ENCODE peak calls at places on chromosomes 1 and 21, in six cellular contexts. K, W, Q, G, S and H are unnamed samples.

GRCh38 chr1:193654951-193655705 is 468.7 kb upstream of the B3GALT2 start:
- DNase-seq in K (no peak), W (no peak), Q (no peak), G (no peak), S (no peak), H (no peak)

GRCh38 chr1:206541236-206541833 is 34.0 kb downstream of the RASSF5 start:
- DNase-seq in K (no peak), W (no peak), Q (no peak), G (no peak), S (no peak), H (no peak)

GRCh38 chr1:235941852-235942624 is 75.3 kb upstream of the LYST start:
- DNase-seq in K (peak), W (no peak), Q (no peak), G (no peak), S (no peak), H (no peak)

GRCh38 chr1:232952514-232953175 is 2.2 kb downstream of the NTPCR start:
- DNase-seq in K (peak), W (peak), Q (peak), G (no peak), S (peak), H (peak)

GRCh38 chr1:159851386-159851785 is 11.1 kb downstream of the VSIG8 start:
- DNase-seq in K (no peak), W (no peak), Q (no peak), G (no peak), S (no peak), H (no peak)

GRCh38 chr1:116934586-116935207 is 25.0 kb downstream of the PTGFRN start:
- DNase-seq in K (no peak), W (peak), Q (no peak), G (no peak), S (no peak), H (no peak)

GRCh38 chr1:200670215-200671118 is 760 bp upstream of the DDX59 start:
- DNase-seq in K (peak), W (peak), Q (peak), G (peak), S (no peak), H (peak)

GRCh38 chr21:40901690-40902089 is 54.7 kb upstream of the DSCAM start:
- DNase-seq in K (no peak), W (no peak), Q (no peak), G (no peak), S (no peak), H (peak)

GRCh38 chr21:42562816-42563215 is 49.2 kb downstream of the SLC37A1 start:
- DNase-seq in K (peak), W (no peak), Q (no peak), G (no peak), S (no peak), H (no peak)

GRCh38 chr1:173050865-173051264 is at the start of gene TNFSF18:
- DNase-seq in K (no peak), W (no peak), Q (no peak), G (peak), S (no peak), H (no peak)

GRCh38 chr1:41109316-41110263 is 88.1 kb upstream of the SLFNL1 start:
- DNase-seq in K (peak), W (peak), Q (peak), G (peak), S (no peak), H (peak)

GRCh38 chr1:43979528-43980254 is 681 bp downstream of the B4GALT2 start:
- DNase-seq in K (peak), W (peak), Q (no peak), G (peak), S (peak), H (peak)

GRCh38 chr1:235712812-235713211 is 63.2 kb upstream of the GNG4 start:
- DNase-seq in K (no peak), W (no peak), Q (no peak), G (no peak), S (no peak), H (no peak)

GRCh38 chr1:91768786-91769697 is 116.9 kb downstream of the TGFBR3 start:
- DNase-seq in K (no peak), W (peak), Q (no peak), G (no peak), S (no peak), H (no peak)

GRCh38 chr1:204418174-204419063 is 6.8 kb upstream of the PPP1R15B start:
- DNase-seq in K (no peak), W (no peak), Q (no peak), G (no peak), S (peak), H (no peak)

GRCh38 chr1:31784356-31785019 is 20.3 kb upstream of the ADGRB2 start:
- DNase-seq in K (no peak), W (no peak), Q (no peak), G (no peak), S (no peak), H (no peak)

GRCh38 chr1:31064115-31064514 is 1.4 kb downstream of the PUM1 start:
- DNase-seq in K (no peak), W (no peak), Q (no peak), G (no peak), S (no peak), H (no peak)

GRCh38 chr1:98669355-98670296 is 8.1 kb downstream of the SNX7 start:
- DNase-seq in K (no peak), W (no peak), Q (no peak), G (no peak), S (no peak), H (no peak)
- TF ChIP-seq EP300 in K (no peak), W (no peak), Q (no peak), G (no peak), S (no peak), H (no peak)

GRCh38 chr1:48610628-48611542 is 138.9 kb upstream of the SPATA6 start:
- DNase-seq in K (peak), W (no peak), Q (no peak), G (no peak), S (no peak), H (peak)

GRCh38 chr1:48617227-48617626 is 145.2 kb upstream of the SPATA6 start:
- DNase-seq in K (no peak), W (no peak), Q (no peak), G (no peak), S (no peak), H (no peak)

GRCh38 chr1:48608882-48609281 is 136.9 kb upstream of the SPATA6 start:
- DNase-seq in K (no peak), W (no peak), Q (no peak), G (no peak), S (no peak), H (no peak)

GRCh38 chr1:48616710-48617109 is 144.7 kb upstream of the SPATA6 start:
- DNase-seq in K (no peak), W (no peak), Q (no peak), G (no peak), S (no peak), H (no peak)

DNA sequence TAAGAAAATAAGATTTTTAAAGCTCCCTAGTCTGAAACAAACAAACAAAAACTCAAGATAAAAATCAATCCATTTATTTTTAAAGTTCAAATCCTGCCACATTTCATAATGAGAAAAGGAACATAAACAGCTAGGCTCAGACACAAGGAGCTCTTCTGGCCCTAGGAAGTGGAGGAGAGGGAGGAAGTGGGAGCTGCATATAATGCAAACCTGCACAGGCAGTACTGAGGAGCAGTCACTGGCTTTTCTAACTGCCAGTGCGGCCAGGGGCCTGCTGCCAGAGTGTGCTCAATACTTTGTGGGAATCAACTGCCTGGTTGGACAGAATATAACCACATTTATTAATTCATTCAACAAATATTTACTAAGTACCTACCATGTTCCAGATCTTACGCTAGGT is 139.8 kb upstream of the SPATA6 start:
- DNase-seq in K (no peak), W (no peak), Q (no peak), G (no peak), S (no peak), H (no peak)
- TF ChIP-seq POLR2A in K (no peak), W (no peak), Q (no peak), G (no peak), S (no peak), H (no peak)

DNA sequence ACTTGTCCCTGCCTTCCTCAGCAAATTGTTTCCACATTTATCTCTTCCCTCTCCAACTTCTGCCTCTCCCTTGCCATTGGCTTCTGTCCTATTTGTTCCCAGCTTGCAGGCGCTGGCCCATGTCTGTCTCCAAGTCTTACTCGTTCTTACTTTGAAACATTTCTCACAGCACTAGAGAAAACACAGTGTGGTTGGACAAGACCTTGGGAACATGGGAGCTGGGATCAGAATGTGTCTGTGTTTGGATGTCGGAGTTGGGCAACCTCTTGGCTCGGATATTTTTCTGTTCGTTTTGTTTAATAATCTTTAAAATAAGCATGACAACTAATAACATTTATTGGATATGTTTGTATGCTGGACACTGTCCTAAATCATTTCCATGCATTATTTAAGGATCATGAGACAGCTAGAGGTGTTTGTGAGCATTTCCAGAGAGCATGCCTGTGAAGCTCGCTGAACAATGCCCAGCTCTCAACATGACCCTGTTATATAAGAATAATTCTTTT is 5.9 kb upstream of the BRWD1 start:
- DNase-seq in K (no peak), W (no peak), Q (no peak), G (peak), S (no peak), H (no peak)
- TF ChIP-seq EP300 in K (no peak), W (no peak), Q (no peak), G (no peak), S (no peak), H (no peak)

DNA sequence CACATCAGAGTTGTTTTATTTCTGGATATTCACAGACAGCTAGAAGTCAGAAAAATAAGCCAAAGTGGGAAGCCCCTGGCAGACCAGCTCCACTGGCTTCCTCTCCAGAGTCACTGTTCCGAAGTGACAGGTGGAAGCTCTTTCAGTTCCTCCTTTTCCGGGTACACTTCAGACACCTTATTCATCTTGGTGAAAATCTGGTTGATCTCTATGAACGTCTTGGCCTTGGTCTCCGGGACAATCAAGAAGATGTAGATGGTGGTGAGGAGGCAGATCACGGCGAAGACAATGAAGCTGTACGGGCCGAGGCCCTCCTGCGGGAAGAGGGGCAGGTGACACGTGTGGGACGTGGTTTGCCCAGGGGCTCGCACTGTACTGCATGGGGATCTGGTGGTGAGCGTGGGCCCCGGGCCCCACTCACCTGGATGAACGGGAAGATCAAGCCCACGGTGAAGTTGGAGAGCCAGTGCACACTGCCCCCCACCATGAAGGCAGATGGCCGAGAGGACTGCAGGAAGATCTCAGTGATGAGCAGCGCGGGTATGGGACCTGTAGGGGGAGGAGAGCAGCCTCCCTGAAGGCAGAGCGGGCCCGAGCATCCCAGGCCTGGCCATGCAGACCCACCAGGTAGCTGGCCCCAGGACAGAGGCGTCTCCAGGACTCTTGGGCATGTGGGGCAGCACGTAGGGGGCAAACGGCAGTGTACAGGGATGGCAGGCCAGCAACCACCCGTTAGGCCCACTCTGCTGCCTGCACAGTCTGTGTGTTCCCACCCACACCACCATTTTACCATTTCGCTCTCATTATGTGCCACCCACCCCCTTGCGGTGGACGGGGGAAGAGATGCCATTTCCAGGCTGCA is 11.5 kb upstream of the SLC2A7 start:
- DNase-seq in K (no peak), W (no peak), Q (no peak), G (no peak), S (no peak), H (no peak)
- TF ChIP-seq POLR2A in K (no peak), W (no peak), Q (no peak), G (no peak), S (no peak), H (no peak)

GRCh38 chr1:217011097-217011496 is 287.9 kb upstream of the ESRRG start:
- DNase-seq in K (no peak), W (no peak), Q (no peak), G (no peak), S (no peak), H (no peak)

GRCh38 chr1:217004776-217005436 is 281.7 kb upstream of the ESRRG start:
- DNase-seq in K (no peak), W (no peak), Q (no peak), G (no peak), S (no peak), H (no peak)

GRCh38 chr1:217014066-217014465 is 290.8 kb upstream of the ESRRG start:
- DNase-seq in K (no peak), W (no peak), Q (no peak), G (no peak), S (no peak), H (no peak)

GRCh38 chr1:217009376-217009775 is 286.1 kb upstream of the ESRRG start:
- DNase-seq in K (no peak), W (no peak), Q (no peak), G (no peak), S (no peak), H (no peak)

GRCh38 chr1:217010253-217010652 is 287.0 kb upstream of the ESRRG start:
- DNase-seq in K (no peak), W (no peak), Q (no peak), G (no peak), S (no peak), H (no peak)
- TF ChIP-seq EP300 in K (no peak), W (no peak), Q (no peak), G (no peak), S (no peak), H (no peak)

GRCh38 chr1:226060976-226061792 is 1.3 kb upstream of the H3-3A start:
- DNase-seq in K (no peak), W (no peak), Q (peak), G (no peak), S (no peak), H (no peak)

GRCh38 chr1:226061793-226062557 is 541 bp upstream of the H3-3A start:
- DNase-seq in K (peak), W (peak), Q (peak), G (peak), S (peak), H (peak)

GRCh38 chr1:226064168-226064815 is 1.8 kb downstream of the H3-3A start:
- DNase-seq in K (no peak), W (no peak), Q (no peak), G (no peak), S (no peak), H (peak)

GRCh38 chr1:226063362-226064167 is 1.0 kb downstream of the H3-3A start:
- DNase-seq in K (peak), W (no peak), Q (peak), G (peak), S (peak), H (peak)

DNA sequence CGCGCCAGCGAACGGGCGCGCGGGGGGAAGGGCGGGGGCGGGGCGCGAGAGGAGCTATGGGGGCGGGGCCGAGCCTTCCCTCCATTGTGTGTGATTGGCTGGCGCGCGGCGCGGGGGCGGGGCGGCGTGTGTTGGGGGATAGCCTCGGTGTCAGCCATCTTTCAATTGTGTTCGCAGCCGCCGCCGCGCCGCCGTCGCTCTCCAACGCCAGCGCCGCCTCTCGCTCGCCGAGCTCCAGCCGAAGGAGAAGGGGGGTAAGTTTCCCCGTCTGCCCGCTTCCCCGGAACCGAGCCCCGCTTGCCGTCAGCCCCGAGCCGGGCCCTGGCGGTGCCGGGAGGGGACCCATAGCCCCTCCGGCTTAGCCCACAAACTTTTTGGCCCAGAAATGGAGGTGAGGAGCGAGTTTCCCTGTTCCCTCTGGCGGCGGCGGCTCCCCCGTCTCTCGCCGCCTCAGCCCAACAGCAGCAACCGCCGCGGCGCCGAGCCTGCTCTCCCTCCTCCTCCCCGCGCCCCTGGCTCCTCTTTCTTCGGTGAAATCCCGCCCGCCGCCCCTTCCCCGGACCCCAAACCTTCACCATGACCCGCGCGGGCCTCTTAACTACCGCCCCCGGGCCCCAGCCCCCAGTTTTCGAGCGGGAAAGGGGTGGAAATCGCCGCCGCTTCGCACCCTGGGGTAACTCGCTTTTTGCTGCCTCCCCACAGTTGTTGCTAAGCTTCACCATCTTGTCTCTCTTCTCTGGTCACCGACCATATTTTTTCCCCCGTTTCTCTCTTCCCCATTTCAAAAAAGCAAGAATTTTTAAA is at the start of gene H3-3A:
- DNase-seq in K (peak), W (peak), Q (peak), G (peak), S (peak), H (peak)
- TF ChIP-seq POLR2A in K (peak), W (peak), Q (peak), G (peak), S (peak), H (no peak)

DNA sequence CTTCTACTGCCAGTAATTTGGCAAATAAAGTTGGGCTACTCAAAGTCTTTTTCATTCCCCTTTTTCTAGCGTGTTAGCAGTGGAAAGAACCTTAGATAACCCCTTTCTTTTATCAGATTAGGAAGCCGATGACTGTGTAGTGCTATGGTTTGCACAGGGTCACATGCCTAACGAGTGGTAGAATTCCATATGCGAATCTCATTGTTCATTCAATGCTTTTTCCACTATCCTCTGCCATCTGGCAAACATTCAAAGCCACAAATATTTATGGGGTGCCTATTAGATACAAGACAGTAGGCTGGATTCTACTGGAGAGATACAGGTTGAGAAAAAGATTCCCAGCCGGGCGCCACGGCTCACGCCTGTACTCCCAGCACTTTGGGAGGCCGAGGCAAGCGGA is 14.9 kb upstream of the IER5 start:
- DNase-seq in K (no peak), W (no peak), Q (peak), G (no peak), S (no peak), H (no peak)
- TF ChIP-seq EP300 in K (no peak), W (no peak), Q (peak), G (no peak), S (no peak), H (no peak)

DNA sequence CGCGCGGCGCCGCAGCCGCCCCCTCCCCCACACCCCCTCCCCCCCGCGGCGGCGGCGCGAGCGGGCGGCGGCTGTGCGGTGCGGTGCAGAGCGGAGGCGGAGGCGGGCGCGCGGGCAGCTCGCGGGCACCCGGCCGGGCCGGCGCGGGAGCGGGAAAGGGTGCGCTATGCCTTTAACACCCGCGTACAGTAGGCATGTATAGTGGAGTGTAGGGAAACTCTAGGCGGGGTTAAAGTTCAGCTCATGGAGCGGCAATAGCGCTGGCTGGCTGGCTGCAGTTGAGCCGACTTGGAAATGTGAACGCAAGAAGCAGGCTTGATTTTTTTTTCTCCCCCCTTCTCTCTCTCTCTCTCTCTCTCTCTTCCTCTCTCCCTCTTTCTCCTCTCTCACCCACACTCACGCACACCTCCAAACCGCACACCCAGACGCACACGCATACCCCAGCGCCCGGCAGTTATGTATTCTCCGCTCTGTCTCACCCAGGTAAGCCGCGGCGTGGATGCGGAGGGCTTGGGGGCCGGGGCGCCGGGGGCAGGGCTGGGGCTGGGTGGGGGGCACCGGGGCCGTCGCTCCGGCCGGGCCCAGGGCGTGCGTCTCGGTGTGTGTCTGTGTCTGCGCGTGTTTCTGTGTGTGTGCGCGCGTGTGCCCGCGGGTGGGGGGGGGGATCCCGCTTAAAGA is at the start of gene NFIA:
- DNase-seq in K (peak), W (peak), Q (peak), G (peak), S (peak), H (peak)
- TF ChIP-seq POLR2A in K (peak), W (peak), Q (peak), G (peak), S (no peak), H (no peak)